ENCODE peak calls at places on chromosomes 1 and 21, in six cellular contexts. Q is K562, Y is PC-9, B is osteoblast, P is astrocyte, C is neuronal stem cell. J is an unnamed sample.

GRCh38 chr1:215473943-215474342 is 93.2 kb upstream of the KCTD3 start:
- DNase-seq in P (peak; percentile 56), C (no peak), Y (no peak), Q (no peak), B (no peak), J (peak; percentile 80)

GRCh38 chr1:111602302-111602701 is 17.3 kb upstream of the RAP1A start:
- DNase-seq in B (peak; percentile 63), P (no peak), Q (no peak), C (no peak), Y (no peak), J (no peak)

GRCh38 chr1:94792473-94792875 is 27.7 kb upstream of the SLC44A3 start:
- DNase-seq in Q (no peak), B (no peak), Y (peak; percentile 70), P (no peak), C (no peak), J (peak; percentile 88)

GRCh38 chr1:23376890-23377811 is 7.5 kb upstream of the ZNF436 start:
- DNase-seq in B (peak; percentile 92), Y (peak; percentile 95), P (peak; percentile 90), C (no peak), Q (peak; percentile 46), J (peak; percentile 91)

GRCh38 chr1:53081384-53082066 is 19.5 kb downstream of the PODN start:
- DNase-seq in Q (no peak), C (no peak), B (no peak), P (no peak), Y (no peak), J (no peak)

GRCh38 chr1:20281801-20282200 is 8.9 kb upstream of the VWA5B1 start:
- DNase-seq in Y (peak; percentile 56), Q (no peak), B (no peak), P (peak; percentile 86), C (no peak), J (peak; percentile 85)

GRCh38 chr1:87182611-87183010 is 146.1 kb upstream of the LMO4 start:
- DNase-seq in B (no peak), Q (no peak), P (no peak), C (no peak), Y (peak; percentile 57), J (peak; percentile 10)

GRCh38 chr1:201456499-201457309 is 12.3 kb downstream of the PHLDA3 start:
- DNase-seq in P (peak; percentile 99), Y (peak; percentile 96), C (no peak), Q (peak; percentile 37), B (peak; percentile 90), J (peak; percentile 99)

GRCh38 chr1:236922190-236922589 is 82.1 kb downstream of the MT1HL1 start:
- DNase-seq in Q (no peak), P (no peak), C (no peak), Y (no peak), B (no peak), J (no peak)

GRCh38 chr1:63461661-63462230 is 61.3 kb downstream of the ITGB3BP start:
- DNase-seq in P (no peak), C (no peak), B (no peak), Q (no peak), Y (no peak), J (no peak)

GRCh38 chr21:45591619-45592207 is 49.5 kb upstream of the SLC19A1 start:
- DNase-seq in Q (no peak), C (no peak), B (peak; percentile 63), P (no peak), Y (no peak), J (no peak)

GRCh38 chr1:66266350-66266749 is 267.6 kb upstream of the SGIP1 start:
- DNase-seq in B (no peak), C (no peak), P (no peak), Q (no peak), Y (no peak), J (peak; percentile 40)

GRCh38 chr1:167059045-167059728 is 31.0 kb downstream of the GPA33 start:
- DNase-seq in Y (peak; percentile 58), C (peak; percentile 82), Q (peak; percentile 75), B (peak; percentile 94), P (peak; percentile 24), J (peak; percentile 55)

GRCh38 chr1:172378109-172378755 is 42.3 kb upstream of the C1orf105 start:
- DNase-seq in B (no peak), C (no peak), P (no peak), Y (no peak), Q (no peak), J (no peak)

GRCh38 chr21:18155508-18156193 is 89.0 kb upstream of the CHODL start:
- DNase-seq in Y (no peak), P (peak; percentile 36), C (peak; percentile 26), Q (no peak), B (no peak), J (no peak)

GRCh38 chr1:106926748-106927582 is 129.5 kb upstream of the PRMT6 start:
- DNase-seq in Y (no peak), C (no peak), Q (no peak), B (no peak), P (no peak), J (peak; percentile 54)

GRCh38 chr1:39080884-39081265 is 54.7 kb downstream of the NDUFS5 start:
- DNase-seq in B (peak; percentile 83), Q (peak; percentile 85), P (no peak), Y (no peak), C (peak; percentile 82), J (no peak)

GRCh38 chr1:45492691-45493090 is 1.7 kb upstream of the TESK2 start:
- DNase-seq in P (no peak), Y (no peak), Q (no peak), C (no peak), B (no peak), J (no peak)

GRCh38 chr1:90936061-90936460 is 85.8 kb downstream of the ZNF644 start:
- DNase-seq in Q (no peak), Y (no peak), P (peak; percentile 44), C (no peak), B (no peak), J (no peak)

GRCh38 chr1:36306210-36306901 is at the start of gene SH3D21:
- DNase-seq in Q (peak; percentile 40), C (peak; percentile 59), Y (peak; percentile 63), P (no peak), B (peak; percentile 86), J (peak; percentile 65)

GRCh38 chr1:215971793-215972441 is 404.8 kb downstream of the KCTD3 start:
- DNase-seq in P (no peak), C (no peak), B (no peak), Q (no peak), Y (no peak), J (no peak)

GRCh38 chr1:166905930-166906329 is 29.9 kb upstream of the TADA1 start:
- DNase-seq in C (no peak), B (peak; percentile 44), Q (no peak), P (peak; percentile 98), Y (peak; percentile 56), J (peak; percentile 46)

GRCh38 chr1:163082971-163083370 is 13.8 kb downstream of the RGS4 start:
- DNase-seq in Y (no peak), C (no peak), P (no peak), Q (no peak), B (no peak), J (no peak)

GRCh38 chr1:66412689-66413088 is 121.3 kb upstream of the SGIP1 start:
- DNase-seq in Y (no peak), C (no peak), P (no peak), Q (no peak), B (peak; percentile 56), J (peak; percentile 56)

GRCh38 chr1:240831191-240831631 is 219.3 kb upstream of the GREM2 start:
- DNase-seq in Q (no peak), Y (peak; percentile 69), P (peak; percentile 79), B (peak; percentile 85), C (no peak), J (peak; percentile 94)

GRCh38 chr21:32917392-32918135 is 108.2 kb upstream of the OLIG2 start:
- DNase-seq in B (peak; percentile 36), Q (no peak), C (no peak), P (no peak), Y (no peak), J (peak; percentile 8)

GRCh38 chr1:91742848-91743292 is 143.1 kb downstream of the TGFBR3 start:
- DNase-seq in Q (no peak), P (peak; percentile 72), Y (no peak), B (no peak), C (no peak), J (peak; percentile 71)

GRCh38 chr1:154559496-154559950 is 1.1 kb upstream of the UBE2Q1 start:
- DNase-seq in P (peak; percentile 79), C (peak; percentile 89), Q (peak; percentile 62), B (peak; percentile 96), Y (peak; percentile 75), J (peak; percentile 94)
- H3K27ac ChIP-seq in P (peak overlapping the region; percentile 79), C (no peak overlapping the region), Q (peak overlapping the region; percentile 82), B (peak overlapping the region; percentile 81), Y (peak overlapping the region; percentile 61), J (peak overlapping the region; percentile 82)

GRCh38 chr1:161738627-161739287 is 10.8 kb upstream of the DUSP12 start:
- DNase-seq in B (peak; percentile 69), C (no peak), Q (peak; percentile 42), Y (peak; percentile 70), P (peak; percentile 59), J (peak; percentile 90)

GRCh38 chr1:161737625-161738024 is 12.0 kb upstream of the DUSP12 start:
- DNase-seq in Q (no peak), C (no peak), B (no peak), P (no peak), Y (no peak), J (no peak)

GRCh38 chr1:161743231-161743630 is 6.4 kb upstream of the DUSP12 start:
- DNase-seq in C (no peak), Y (no peak), Q (no peak), B (no peak), P (no peak), J (no peak)

GRCh38 chr1:161739865-161740566 is 9.6 kb upstream of the DUSP12 start:
- DNase-seq in C (no peak), B (no peak), Y (no peak), P (no peak), Q (no peak), J (no peak)

GRCh38 chr1:161740871-161741270 is 8.7 kb upstream of the DUSP12 start:
- DNase-seq in P (no peak), B (no peak), Y (no peak), Q (no peak), C (no peak), J (no peak)
- H3K4me2 ChIP-seq in P (no peak overlapping the region), B (no peak overlapping the region), Y (no peak overlapping the region), Q (no peak overlapping the region), C (no peak overlapping the region), J (no peak overlapping the region)

DNA sequence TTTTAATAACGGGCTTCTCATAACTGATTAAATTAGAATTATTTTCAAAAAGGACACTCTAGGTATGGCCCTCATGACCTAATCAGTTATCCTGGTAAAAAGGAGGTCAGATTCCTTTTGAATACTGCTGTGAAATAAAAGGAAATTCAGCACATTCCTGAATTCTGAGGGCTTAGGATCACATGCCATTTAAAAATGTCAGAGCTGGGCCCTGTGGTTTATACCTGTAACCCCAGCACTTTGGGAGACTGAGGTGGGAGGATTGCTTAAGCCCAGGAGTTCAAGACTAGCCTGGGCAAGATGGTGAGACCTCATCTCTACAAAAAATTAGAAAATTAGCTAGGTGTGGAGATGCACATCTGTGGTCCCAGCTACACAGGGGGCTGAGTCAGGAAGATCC is 18.0 kb upstream of the RABGGTB start:
- DNase-seq in P (peak; percentile 42), C (no peak), Y (peak; percentile 30), B (no peak), Q (no peak), J (no peak)
- H3K27ac ChIP-seq in P (no peak overlapping the region), C (no peak overlapping the region), Y (no peak overlapping the region), B (no peak overlapping the region), Q (no peak overlapping the region), J (no peak overlapping the region)

DNA sequence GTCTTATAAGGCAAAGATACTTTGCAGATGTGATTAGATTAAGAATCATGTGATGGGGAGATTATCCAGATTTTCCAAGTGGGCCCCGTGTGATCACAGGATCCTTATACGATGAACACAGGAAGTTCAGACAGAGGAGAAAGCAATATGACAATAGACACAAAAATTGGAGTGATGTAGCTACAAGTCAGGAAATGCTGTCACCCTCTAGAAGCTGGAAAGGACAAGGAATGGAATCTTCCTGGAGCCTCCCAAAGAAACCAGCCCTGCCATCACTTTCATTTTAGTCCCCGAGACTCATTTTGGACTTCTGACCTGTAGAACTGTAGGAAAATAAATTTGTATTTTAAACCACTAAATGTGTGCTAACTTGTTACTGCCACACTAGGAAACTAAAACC is 61.9 kb upstream of the C1orf21 start:
- DNase-seq in P (no peak), Y (no peak), C (no peak), Q (no peak), B (no peak), J (no peak)
- H3K4me2 ChIP-seq in P (no peak overlapping the region), Y (no peak overlapping the region), C (no peak overlapping the region), Q (no peak overlapping the region), B (no peak overlapping the region), J (no peak overlapping the region)